ENCODE peak calls at places on chromosomes 5 and 9, in six cellular contexts. One of them, this sample, is unnamed.

GRCh38 chr9:38432922-38433510 is 8.8 kb upstream of the IGFBPL1 start:
- DNase-seq in naive thymus-derived CD4-positive, alpha-beta T cell: peak
- DNase-seq in H4: peak
- DNase-seq in iris pigment epithelial cell: peak
- DNase-seq in stimulated activated CD8-positive, alpha-beta memory T cell treated with anti-CD3 and anti-CD28 coated beads, Interleukin-15, amount 100 ng/mL, for 48 hours: no peak
- DNase-seq in ACHN: peak
- DNase-seq in this sample: peak

GRCh38 chr5:107979272-107979671 is 308.5 kb upstream of the EFNA5 start:
- DNase-seq in stimulated activated CD8-positive, alpha-beta memory T cell treated with anti-CD3 and anti-CD28 coated beads, Interleukin-15, amount 100 ng/mL, for 48 hours: no peak
- DNase-seq in naive thymus-derived CD4-positive, alpha-beta T cell: no peak
- DNase-seq in H4: peak
- DNase-seq in ACHN: no peak
- DNase-seq in iris pigment epithelial cell: peak
- DNase-seq in this sample: peak

GRCh38 chr9:2039294-2040180 is 24.4 kb downstream of the SMARCA2 start:
- DNase-seq in ACHN: peak
- DNase-seq in naive thymus-derived CD4-positive, alpha-beta T cell: no peak
- DNase-seq in stimulated activated CD8-positive, alpha-beta memory T cell treated with anti-CD3 and anti-CD28 coated beads, Interleukin-15, amount 100 ng/mL, for 48 hours: no peak
- DNase-seq in iris pigment epithelial cell: no peak
- DNase-seq in H4: no peak
- DNase-seq in this sample: no peak

GRCh38 chr5:123785160-123786001 is 273.4 kb downstream of the CSNK1G3 start:
- DNase-seq in naive thymus-derived CD4-positive, alpha-beta T cell: no peak
- DNase-seq in H4: peak
- DNase-seq in ACHN: no peak
- DNase-seq in stimulated activated CD8-positive, alpha-beta memory T cell treated with anti-CD3 and anti-CD28 coated beads, Interleukin-15, amount 100 ng/mL, for 48 hours: no peak
- DNase-seq in iris pigment epithelial cell: peak
- DNase-seq in this sample: peak

GRCh38 chr5:112186401-112186990 is 232.6 kb downstream of the EPB41L4A start:
- DNase-seq in ACHN: peak
- DNase-seq in H4: peak
- DNase-seq in naive thymus-derived CD4-positive, alpha-beta T cell: no peak
- DNase-seq in iris pigment epithelial cell: peak
- DNase-seq in stimulated activated CD8-positive, alpha-beta memory T cell treated with anti-CD3 and anti-CD28 coated beads, Interleukin-15, amount 100 ng/mL, for 48 hours: no peak
- DNase-seq in this sample: peak

GRCh38 chr5:113213551-113213971 is 221.2 kb downstream of the TSSK1B start:
- DNase-seq in H4: no peak
- DNase-seq in ACHN: no peak
- DNase-seq in iris pigment epithelial cell: no peak
- DNase-seq in stimulated activated CD8-positive, alpha-beta memory T cell treated with anti-CD3 and anti-CD28 coated beads, Interleukin-15, amount 100 ng/mL, for 48 hours: no peak
- DNase-seq in naive thymus-derived CD4-positive, alpha-beta T cell: no peak
- DNase-seq in this sample: no peak

GRCh38 chr9:76371901-76372300 is 22.3 kb downstream of the RFK start:
- DNase-seq in stimulated activated CD8-positive, alpha-beta memory T cell treated with anti-CD3 and anti-CD28 coated beads, Interleukin-15, amount 100 ng/mL, for 48 hours: no peak
- DNase-seq in H4: no peak
- DNase-seq in iris pigment epithelial cell: peak
- DNase-seq in naive thymus-derived CD4-positive, alpha-beta T cell: no peak
- DNase-seq in ACHN: peak
- DNase-seq in this sample: peak

GRCh38 chr5:171622010-171622409 is 163.6 kb upstream of the SMIM23 start:
- DNase-seq in H4: no peak
- DNase-seq in stimulated activated CD8-positive, alpha-beta memory T cell treated with anti-CD3 and anti-CD28 coated beads, Interleukin-15, amount 100 ng/mL, for 48 hours: no peak
- DNase-seq in iris pigment epithelial cell: no peak
- DNase-seq in ACHN: no peak
- DNase-seq in naive thymus-derived CD4-positive, alpha-beta T cell: no peak
- DNase-seq in this sample: peak

GRCh38 chr5:424259-425110 is 18.5 kb upstream of the EXOC3 start:
- DNase-seq in iris pigment epithelial cell: no peak
- DNase-seq in naive thymus-derived CD4-positive, alpha-beta T cell: no peak
- DNase-seq in ACHN: no peak
- DNase-seq in H4: no peak
- DNase-seq in stimulated activated CD8-positive, alpha-beta memory T cell treated with anti-CD3 and anti-CD28 coated beads, Interleukin-15, amount 100 ng/mL, for 48 hours: no peak
- DNase-seq in this sample: peak

GRCh38 chr5:122424211-122424610 is 112.2 kb downstream of the SNCAIP start:
- DNase-seq in H4: no peak
- DNase-seq in stimulated activated CD8-positive, alpha-beta memory T cell treated with anti-CD3 and anti-CD28 coated beads, Interleukin-15, amount 100 ng/mL, for 48 hours: no peak
- DNase-seq in naive thymus-derived CD4-positive, alpha-beta T cell: no peak
- DNase-seq in iris pigment epithelial cell: no peak
- DNase-seq in ACHN: no peak
- DNase-seq in this sample: no peak

GRCh38 chr9:121916008-121916407 is 177.1 kb downstream of the TTLL11 start:
- DNase-seq in H4: no peak
- DNase-seq in naive thymus-derived CD4-positive, alpha-beta T cell: no peak
- DNase-seq in iris pigment epithelial cell: peak
- DNase-seq in stimulated activated CD8-positive, alpha-beta memory T cell treated with anti-CD3 and anti-CD28 coated beads, Interleukin-15, amount 100 ng/mL, for 48 hours: no peak
- DNase-seq in ACHN: no peak
- DNase-seq in this sample: no peak

GRCh38 chr5:149581931-149582768 is 852 bp downstream of the ARHGEF37 start:
- DNase-seq in ACHN: peak
- DNase-seq in H4: peak
- DNase-seq in iris pigment epithelial cell: no peak
- DNase-seq in stimulated activated CD8-positive, alpha-beta memory T cell treated with anti-CD3 and anti-CD28 coated beads, Interleukin-15, amount 100 ng/mL, for 48 hours: no peak
- DNase-seq in naive thymus-derived CD4-positive, alpha-beta T cell: no peak
- DNase-seq in this sample: no peak

GRCh38 chr9:130768265-130768664 is 66.8 kb upstream of the ABL1 start:
- DNase-seq in iris pigment epithelial cell: peak
- DNase-seq in ACHN: peak
- DNase-seq in stimulated activated CD8-positive, alpha-beta memory T cell treated with anti-CD3 and anti-CD28 coated beads, Interleukin-15, amount 100 ng/mL, for 48 hours: no peak
- DNase-seq in naive thymus-derived CD4-positive, alpha-beta T cell: no peak
- DNase-seq in H4: no peak
- DNase-seq in this sample: no peak

GRCh38 chr5:151923865-151924264 is 786 bp downstream of the GLRA1 start:
- DNase-seq in iris pigment epithelial cell: peak
- DNase-seq in H4: no peak
- DNase-seq in naive thymus-derived CD4-positive, alpha-beta T cell: no peak
- DNase-seq in ACHN: no peak
- DNase-seq in stimulated activated CD8-positive, alpha-beta memory T cell treated with anti-CD3 and anti-CD28 coated beads, Interleukin-15, amount 100 ng/mL, for 48 hours: no peak
- DNase-seq in this sample: peak

GRCh38 chr5:38469707-38470267 is 86.7 kb downstream of the LIFR start:
- DNase-seq in ACHN: no peak
- DNase-seq in naive thymus-derived CD4-positive, alpha-beta T cell: no peak
- DNase-seq in H4: peak
- DNase-seq in stimulated activated CD8-positive, alpha-beta memory T cell treated with anti-CD3 and anti-CD28 coated beads, Interleukin-15, amount 100 ng/mL, for 48 hours: no peak
- DNase-seq in iris pigment epithelial cell: no peak
- DNase-seq in this sample: no peak

GRCh38 chr5:54311178-54311811 is 922 bp upstream of the ARL15 start:
- DNase-seq in H4: no peak
- DNase-seq in iris pigment epithelial cell: peak
- DNase-seq in ACHN: peak
- DNase-seq in naive thymus-derived CD4-positive, alpha-beta T cell: peak
- DNase-seq in stimulated activated CD8-positive, alpha-beta memory T cell treated with anti-CD3 and anti-CD28 coated beads, Interleukin-15, amount 100 ng/mL, for 48 hours: no peak
- DNase-seq in this sample: peak

GRCh38 chr5:151628112-151628823 is 37.1 kb upstream of the FAT2 start:
- DNase-seq in ACHN: no peak
- DNase-seq in stimulated activated CD8-positive, alpha-beta memory T cell treated with anti-CD3 and anti-CD28 coated beads, Interleukin-15, amount 100 ng/mL, for 48 hours: no peak
- DNase-seq in iris pigment epithelial cell: no peak
- DNase-seq in naive thymus-derived CD4-positive, alpha-beta T cell: no peak
- DNase-seq in H4: no peak
- DNase-seq in this sample: peak

GRCh38 chr9:134056483-134057310 is 11.1 kb downstream of the BRD3 start:
- DNase-seq in H4: no peak
- DNase-seq in iris pigment epithelial cell: no peak
- DNase-seq in ACHN: no peak
- DNase-seq in stimulated activated CD8-positive, alpha-beta memory T cell treated with anti-CD3 and anti-CD28 coated beads, Interleukin-15, amount 100 ng/mL, for 48 hours: no peak
- DNase-seq in naive thymus-derived CD4-positive, alpha-beta T cell: no peak
- DNase-seq in this sample: no peak

GRCh38 chr5:161432798-161433197 is 113.7 kb downstream of the GABRB2 start:
- DNase-seq in ACHN: no peak
- DNase-seq in iris pigment epithelial cell: no peak
- DNase-seq in stimulated activated CD8-positive, alpha-beta memory T cell treated with anti-CD3 and anti-CD28 coated beads, Interleukin-15, amount 100 ng/mL, for 48 hours: no peak
- DNase-seq in H4: no peak
- DNase-seq in naive thymus-derived CD4-positive, alpha-beta T cell: no peak
- DNase-seq in this sample: no peak

GRCh38 chr5:1325870-1326546 is 18.9 kb downstream of the CLPTM1L start:
- DNase-seq in H4: no peak
- DNase-seq in iris pigment epithelial cell: no peak
- DNase-seq in naive thymus-derived CD4-positive, alpha-beta T cell: no peak
- DNase-seq in stimulated activated CD8-positive, alpha-beta memory T cell treated with anti-CD3 and anti-CD28 coated beads, Interleukin-15, amount 100 ng/mL, for 48 hours: no peak
- DNase-seq in ACHN: no peak
- DNase-seq in this sample: no peak

GRCh38 chr9:124001865-124002525 is 9.6 kb upstream of the LHX2 start:
- DNase-seq in naive thymus-derived CD4-positive, alpha-beta T cell: no peak
- DNase-seq in H4: no peak
- DNase-seq in iris pigment epithelial cell: no peak
- DNase-seq in stimulated activated CD8-positive, alpha-beta memory T cell treated with anti-CD3 and anti-CD28 coated beads, Interleukin-15, amount 100 ng/mL, for 48 hours: no peak
- DNase-seq in ACHN: no peak
- DNase-seq in this sample: no peak

GRCh38 chr5:65190328-65191053 is 291.2 kb downstream of the ADAMTS6 start:
- DNase-seq in naive thymus-derived CD4-positive, alpha-beta T cell: no peak
- DNase-seq in ACHN: no peak
- DNase-seq in H4: peak
- DNase-seq in iris pigment epithelial cell: peak
- DNase-seq in stimulated activated CD8-positive, alpha-beta memory T cell treated with anti-CD3 and anti-CD28 coated beads, Interleukin-15, amount 100 ng/mL, for 48 hours: no peak
- DNase-seq in this sample: peak

GRCh38 chr9:97176206-97176605 is 131.3 kb upstream of the CCDC180 start:
- DNase-seq in H4: no peak
- DNase-seq in stimulated activated CD8-positive, alpha-beta memory T cell treated with anti-CD3 and anti-CD28 coated beads, Interleukin-15, amount 100 ng/mL, for 48 hours: no peak
- DNase-seq in naive thymus-derived CD4-positive, alpha-beta T cell: no peak
- DNase-seq in iris pigment epithelial cell: peak
- DNase-seq in ACHN: no peak
- DNase-seq in this sample: no peak

GRCh38 chr5:15645376-15645775 is 145.4 kb downstream of the FBXL7 start:
- DNase-seq in ACHN: no peak
- DNase-seq in iris pigment epithelial cell: peak
- DNase-seq in naive thymus-derived CD4-positive, alpha-beta T cell: no peak
- DNase-seq in stimulated activated CD8-positive, alpha-beta memory T cell treated with anti-CD3 and anti-CD28 coated beads, Interleukin-15, amount 100 ng/mL, for 48 hours: no peak
- DNase-seq in H4: peak
- DNase-seq in this sample: peak

GRCh38 chr5:43066231-43066798 is 26.2 kb upstream of the ANXA2R start:
- DNase-seq in stimulated activated CD8-positive, alpha-beta memory T cell treated with anti-CD3 and anti-CD28 coated beads, Interleukin-15, amount 100 ng/mL, for 48 hours: peak
- DNase-seq in H4: peak
- DNase-seq in ACHN: peak
- DNase-seq in naive thymus-derived CD4-positive, alpha-beta T cell: peak
- DNase-seq in iris pigment epithelial cell: peak
- DNase-seq in this sample: peak

GRCh38 chr9:89940625-89941024 is 335.8 kb downstream of the GADD45G start:
- DNase-seq in stimulated activated CD8-positive, alpha-beta memory T cell treated with anti-CD3 and anti-CD28 coated beads, Interleukin-15, amount 100 ng/mL, for 48 hours: no peak
- DNase-seq in iris pigment epithelial cell: peak
- DNase-seq in naive thymus-derived CD4-positive, alpha-beta T cell: no peak
- DNase-seq in H4: no peak
- DNase-seq in ACHN: no peak
- DNase-seq in this sample: peak

GRCh38 chr5:179334017-179334765 is 11.1 kb downstream of the ADAMTS2 start:
- DNase-seq in stimulated activated CD8-positive, alpha-beta memory T cell treated with anti-CD3 and anti-CD28 coated beads, Interleukin-15, amount 100 ng/mL, for 48 hours: no peak
- DNase-seq in H4: no peak
- DNase-seq in iris pigment epithelial cell: no peak
- DNase-seq in naive thymus-derived CD4-positive, alpha-beta T cell: no peak
- DNase-seq in ACHN: no peak
- DNase-seq in this sample: no peak

GRCh38 chr5:39446231-39446630 is 21.5 kb upstream of the DAB2 start:
- DNase-seq in H4: no peak
- DNase-seq in naive thymus-derived CD4-positive, alpha-beta T cell: no peak
- DNase-seq in stimulated activated CD8-positive, alpha-beta memory T cell treated with anti-CD3 and anti-CD28 coated beads, Interleukin-15, amount 100 ng/mL, for 48 hours: no peak
- DNase-seq in ACHN: no peak
- DNase-seq in iris pigment epithelial cell: no peak
- DNase-seq in this sample: peak

GRCh38 chr9:127154390-127155191 is 32.2 kb upstream of the ANGPTL2 start:
- DNase-seq in iris pigment epithelial cell: peak
- DNase-seq in ACHN: no peak
- DNase-seq in stimulated activated CD8-positive, alpha-beta memory T cell treated with anti-CD3 and anti-CD28 coated beads, Interleukin-15, amount 100 ng/mL, for 48 hours: no peak
- DNase-seq in naive thymus-derived CD4-positive, alpha-beta T cell: no peak
- DNase-seq in H4: no peak
- DNase-seq in this sample: peak

GRCh38 chr9:79572032-79572890 is 496 bp downstream of the TLE4 start:
- DNase-seq in stimulated activated CD8-positive, alpha-beta memory T cell treated with anti-CD3 and anti-CD28 coated beads, Interleukin-15, amount 100 ng/mL, for 48 hours: peak
- DNase-seq in iris pigment epithelial cell: peak
- DNase-seq in H4: no peak
- DNase-seq in ACHN: peak
- DNase-seq in naive thymus-derived CD4-positive, alpha-beta T cell: no peak
- DNase-seq in this sample: peak

GRCh38 chr9:135925496-135926133 is 18.3 kb upstream of the CAMSAP1 start:
- DNase-seq in ACHN: no peak
- DNase-seq in stimulated activated CD8-positive, alpha-beta memory T cell treated with anti-CD3 and anti-CD28 coated beads, Interleukin-15, amount 100 ng/mL, for 48 hours: peak
- DNase-seq in iris pigment epithelial cell: peak
- DNase-seq in H4: no peak
- DNase-seq in naive thymus-derived CD4-positive, alpha-beta T cell: no peak
- DNase-seq in this sample: no peak

GRCh38 chr9:109976328-109976702 is 196.3 kb downstream of the PALM2AKAP2 start:
- DNase-seq in naive thymus-derived CD4-positive, alpha-beta T cell: no peak
- DNase-seq in stimulated activated CD8-positive, alpha-beta memory T cell treated with anti-CD3 and anti-CD28 coated beads, Interleukin-15, amount 100 ng/mL, for 48 hours: no peak
- DNase-seq in iris pigment epithelial cell: no peak
- DNase-seq in H4: no peak
- DNase-seq in ACHN: no peak
- DNase-seq in this sample: no peak

GRCh38 chr5:150559701-150560100 is 51.8 kb downstream of the NDST1 start:
- DNase-seq in ACHN: peak
- DNase-seq in iris pigment epithelial cell: peak
- DNase-seq in stimulated activated CD8-positive, alpha-beta memory T cell treated with anti-CD3 and anti-CD28 coated beads, Interleukin-15, amount 100 ng/mL, for 48 hours: no peak
- DNase-seq in naive thymus-derived CD4-positive, alpha-beta T cell: no peak
- DNase-seq in H4: no peak
- DNase-seq in this sample: peak

GRCh38 chr5:57448751-57449150 is 33.9 kb downstream of the ACTBL2 start:
- DNase-seq in naive thymus-derived CD4-positive, alpha-beta T cell: no peak
- DNase-seq in stimulated activated CD8-positive, alpha-beta memory T cell treated with anti-CD3 and anti-CD28 coated beads, Interleukin-15, amount 100 ng/mL, for 48 hours: no peak
- DNase-seq in iris pigment epithelial cell: no peak
- DNase-seq in H4: no peak
- DNase-seq in ACHN: no peak
- DNase-seq in this sample: no peak

GRCh38 chr5:14305045-14305444 is 161.9 kb downstream of the TRIO start:
- DNase-seq in naive thymus-derived CD4-positive, alpha-beta T cell: no peak
- DNase-seq in ACHN: peak
- DNase-seq in iris pigment epithelial cell: peak
- DNase-seq in H4: peak
- DNase-seq in stimulated activated CD8-positive, alpha-beta memory T cell treated with anti-CD3 and anti-CD28 coated beads, Interleukin-15, amount 100 ng/mL, for 48 hours: no peak
- DNase-seq in this sample: peak

GRCh38 chr9:108727580-108728056 is 128.2 kb downstream of the ACTL7B start:
- DNase-seq in H4: peak
- DNase-seq in naive thymus-derived CD4-positive, alpha-beta T cell: no peak
- DNase-seq in stimulated activated CD8-positive, alpha-beta memory T cell treated with anti-CD3 and anti-CD28 coated beads, Interleukin-15, amount 100 ng/mL, for 48 hours: no peak
- DNase-seq in ACHN: no peak
- DNase-seq in iris pigment epithelial cell: no peak
- DNase-seq in this sample: peak

GRCh38 chr9:9790216-9790872 is 822.5 kb downstream of the PTPRD start:
- DNase-seq in ACHN: peak
- DNase-seq in H4: peak
- DNase-seq in stimulated activated CD8-positive, alpha-beta memory T cell treated with anti-CD3 and anti-CD28 coated beads, Interleukin-15, amount 100 ng/mL, for 48 hours: no peak
- DNase-seq in naive thymus-derived CD4-positive, alpha-beta T cell: no peak
- DNase-seq in iris pigment epithelial cell: peak
- DNase-seq in this sample: peak

This sample was measured in M059J.